ENCODE peak calls at places on chromosomes 13 and 19, in seven cellular contexts. V is astrocyte; M is GM23338; G is CD4-positive, alpha-beta T cell; I is GM12865; K is glutamatergic neuron; Z is AG04450. W is an unnamed sample.
A peak's percentile ranks its signal among the peaks of the same experiment; 100 is the strongest.

GRCh38 chr19:7742575-7742974 is 4.8 kb downstream of the CD209 start:
- DNase-seq in V (no peak), M (no peak), G (no peak), I (peak; percentile 35), K (no peak), Z (no peak), W (no peak)

GRCh38 chr19:7799640-7800355 is 30.2 kb upstream of the EVI5L start:
- DNase-seq in V (peak; percentile 35), M (peak; percentile 94), G (peak; percentile 52), I (peak; percentile 82), K (peak; percentile 78), Z (peak; percentile 55), W (peak; percentile 67)

GRCh38 chr13:46748300-46748699 is 48.7 kb downstream of the ESD start:
- DNase-seq in V (no peak), M (no peak), G (no peak), I (no peak), K (no peak), Z (no peak), W (no peak)

GRCh38 chr13:38301236-38301635 is 48.4 kb upstream of the UFM1 start:
- DNase-seq in V (no peak), M (no peak), G (no peak), I (no peak), K (no peak), Z (no peak), W (no peak)

GRCh38 chr19:18157465-18158063 is 4.6 kb downstream of the PIK3R2 start:
- DNase-seq in V (no peak), M (peak; percentile 75), G (no peak), I (no peak), K (peak; percentile 56), Z (no peak), W (no peak)

GRCh38 chr19:14940266-14940665 is 1.0 kb upstream of the OR7C2 start:
- DNase-seq in V (no peak), M (no peak), G (no peak), I (no peak), K (no peak), Z (no peak), W (no peak)

GRCh38 chr13:38386421-38386820 is 36.8 kb downstream of the UFM1 start:
- DNase-seq in V (no peak), M (no peak), G (no peak), I (no peak), K (no peak), Z (no peak), W (no peak)

GRCh38 chr13:72221276-72221962 is 354.4 kb upstream of the DACH1 start:
- DNase-seq in V (no peak), M (peak; percentile 86), G (no peak), I (peak; percentile 27), K (peak; percentile 48), Z (no peak), W (peak; percentile 5)

GRCh38 chr13:25752957-25753540 is 298.8 kb downstream of the SHISA2 start:
- DNase-seq in V (peak; percentile 94), M (no peak), G (no peak), I (no peak), K (no peak), Z (peak; percentile 18), W (peak; percentile 14)

GRCh38 chr13:79781829-79782540 is 301.0 kb downstream of the NDFIP2 start:
- DNase-seq in V (peak; percentile 65), M (no peak), G (no peak), I (no peak), K (no peak), Z (no peak), W (no peak)

GRCh38 chr19:46287585-46287984 is 9.3 kb upstream of the HIF3A start:
- DNase-seq in V (no peak), M (no peak), G (no peak), I (no peak), K (no peak), Z (no peak), W (no peak)

GRCh38 chr13:31227063-31227462 is 27.3 kb downstream of the B3GLCT start:
- DNase-seq in V (no peak), M (no peak), G (no peak), I (no peak), K (no peak), Z (no peak), W (no peak)

GRCh38 chr13:113816925-113817859 is 46.7 kb downstream of the GAS6 start:
- DNase-seq in V (peak; percentile 70), M (peak; percentile 87), G (peak; percentile 86), I (peak; percentile 86), K (peak; percentile 77), Z (peak; percentile 64), W (peak; percentile 95)

GRCh38 chr19:1756264-1756663 is 3.0 kb downstream of the ONECUT3 start:
- DNase-seq in V (no peak), M (no peak), G (no peak), I (no peak), K (no peak), Z (no peak), W (no peak)

GRCh38 chr19:8445488-8446001 is 770 bp downstream of the HNRNPM start:
- DNase-seq in V (no peak), M (peak; percentile 44), G (peak; percentile 7), I (peak; percentile 56), K (peak; percentile 60), Z (no peak), W (peak; percentile 53)

GRCh38 chr19:49689133-49690072 is at the start of gene ADM5:
- DNase-seq in V (no peak), M (peak; percentile 85), G (peak; percentile 31), I (peak; percentile 50), K (peak; percentile 78), Z (no peak), W (peak; percentile 58)
- TF ChIP-seq CTCF in V (peak; percentile 26), M (peak; percentile 84), G (peak; percentile 57), I (peak; percentile 51), K (peak; percentile 69), Z (peak; percentile 55), W (peak; percentile 69)

DNA sequence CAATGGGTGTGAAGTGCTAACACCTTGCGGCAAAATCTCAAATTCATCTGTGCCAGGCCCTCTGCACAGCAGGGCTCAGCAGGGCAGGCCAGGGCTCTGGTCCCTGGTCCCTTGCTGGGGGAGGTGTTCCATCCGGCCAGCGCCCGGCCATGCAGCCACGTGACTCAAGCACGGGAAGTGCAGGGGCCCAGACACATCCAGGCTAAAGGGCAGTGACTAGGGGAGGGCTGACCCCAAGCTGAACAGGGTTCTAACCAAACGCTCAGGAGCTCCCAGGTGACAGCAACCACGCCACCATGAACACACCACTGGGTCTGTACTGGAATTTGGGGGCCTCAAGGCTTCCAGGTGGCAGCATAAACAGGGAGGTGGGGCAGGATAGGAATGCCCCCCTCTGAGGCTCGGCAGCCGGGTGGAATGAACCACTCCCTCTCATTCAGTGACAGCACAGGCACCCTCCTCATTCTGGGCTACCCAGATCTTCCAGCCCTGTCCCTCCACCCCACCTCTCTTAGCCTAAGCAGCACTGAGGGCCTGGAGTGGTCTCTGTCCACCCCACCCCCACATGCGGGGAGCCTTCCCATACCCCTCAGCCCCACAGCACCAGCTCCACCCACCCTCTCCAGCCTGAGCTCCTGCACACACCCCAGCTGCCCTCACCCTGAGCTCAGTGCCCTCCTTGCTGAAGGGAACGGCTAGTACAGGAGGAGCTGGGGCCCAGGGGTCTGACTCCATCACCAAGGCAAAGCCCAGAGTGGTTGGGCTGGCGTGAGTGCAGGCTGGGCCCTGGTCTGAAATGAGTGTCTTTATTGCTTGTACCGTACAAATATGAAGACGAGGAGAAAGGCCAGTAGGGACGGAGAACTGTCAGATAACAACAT is 5.3 kb upstream of the CCNP start:
- DNase-seq in V (no peak), M (peak; percentile 71), G (no peak), I (no peak), K (no peak), Z (no peak), W (no peak)
- TF ChIP-seq CTCF in V (no peak), M (no peak), G (no peak), I (no peak), K (no peak), Z (no peak), W (no peak)

DNA sequence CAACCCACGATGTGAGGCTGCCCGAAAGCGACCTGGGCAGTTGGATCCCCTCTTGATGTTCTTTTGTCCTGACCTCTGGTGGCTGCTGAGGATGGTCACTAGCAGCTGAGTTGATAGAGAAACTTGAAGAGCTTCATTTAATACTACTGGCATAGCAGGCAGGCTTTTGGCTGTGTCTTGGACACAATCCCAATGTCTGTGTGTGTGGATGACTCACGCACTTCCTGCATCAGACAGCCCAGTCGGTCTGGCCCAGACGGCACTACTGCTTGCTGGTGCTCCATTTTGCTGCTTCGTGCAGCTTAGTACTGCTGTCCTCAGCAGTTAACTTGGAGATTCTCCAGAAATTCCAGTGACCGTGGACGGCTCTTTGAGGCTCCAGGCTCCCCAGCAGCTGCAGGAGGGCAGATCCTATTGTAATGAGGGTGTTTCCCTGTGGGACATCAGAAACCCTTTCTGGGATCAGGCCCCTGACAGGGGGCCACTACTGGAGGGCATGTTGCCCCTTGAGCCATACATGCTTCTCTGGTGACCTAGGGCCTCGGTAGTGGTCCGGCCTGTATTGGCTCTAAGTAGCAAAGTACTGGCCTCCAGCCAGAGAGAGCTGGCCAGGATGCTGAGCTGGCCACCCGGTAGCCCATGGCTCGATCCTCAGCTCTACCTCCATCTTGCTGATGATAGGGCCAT is 4.5 kb downstream of the FPR3 start:
- DNase-seq in V (peak; percentile 95), M (no peak), G (no peak), I (no peak), K (no peak), Z (peak; percentile 76), W (no peak)
- TF ChIP-seq CTCF in V (no peak), M (no peak), G (no peak), I (no peak), K (no peak), Z (no peak), W (no peak)

GRCh38 chr19:45128806-45129205 is 32.0 kb downstream of the NKPD1 start:
- DNase-seq in V (no peak), M (no peak), G (no peak), I (no peak), K (no peak), Z (no peak), W (no peak)

GRCh38 chr19:45128109-45128508 is 32.7 kb downstream of the NKPD1 start:
- DNase-seq in V (no peak), M (no peak), G (no peak), I (no peak), K (no peak), Z (no peak), W (no peak)

GRCh38 chr19:45133661-45134060 is 27.1 kb downstream of the NKPD1 start:
- DNase-seq in V (no peak), M (no peak), G (no peak), I (no peak), K (no peak), Z (no peak), W (no peak)

GRCh38 chr19:45130236-45130635 is 30.5 kb downstream of the NKPD1 start:
- DNase-seq in V (no peak), M (no peak), G (no peak), I (no peak), K (no peak), Z (no peak), W (no peak)

DNA sequence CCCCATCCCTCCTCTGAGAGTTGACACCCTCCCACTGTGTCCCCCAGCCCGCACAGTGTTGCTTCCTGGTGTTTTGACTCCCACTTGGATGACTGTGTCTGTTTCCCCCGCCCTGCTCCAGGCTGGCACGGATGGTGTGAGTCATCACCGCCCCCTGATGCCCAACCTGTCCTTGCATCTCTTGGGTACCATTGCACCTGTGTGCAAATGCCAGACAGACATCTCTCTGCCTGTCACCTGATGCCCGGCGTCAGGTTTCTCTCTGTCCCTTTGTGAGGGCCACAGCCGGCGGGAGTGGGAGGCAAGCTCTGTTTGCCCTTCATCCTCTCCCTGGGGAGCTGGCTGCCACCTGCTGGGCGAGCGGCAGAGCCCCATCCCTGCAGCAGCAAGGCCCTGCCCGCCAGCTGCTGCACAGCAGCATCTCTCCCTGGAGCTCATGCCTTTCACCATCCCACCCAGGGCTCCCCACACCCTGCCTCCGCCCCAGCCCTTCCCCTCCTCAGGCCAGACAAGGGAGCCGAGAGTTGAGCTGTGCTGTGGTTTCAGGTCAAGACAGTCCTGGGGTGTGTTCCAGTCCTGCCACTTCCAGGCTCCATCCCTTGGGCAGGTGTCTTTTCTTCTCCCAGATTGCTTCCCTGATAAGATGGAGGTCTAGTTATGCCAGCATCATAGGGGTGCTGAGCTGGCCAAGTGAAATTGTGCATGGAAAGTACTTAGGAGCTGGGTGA is 29.7 kb downstream of the NKPD1 start:
- DNase-seq in V (no peak), M (no peak), G (no peak), I (peak; percentile 53), K (no peak), Z (no peak), W (no peak)
- TF ChIP-seq CTCF in V (no peak), M (peak; percentile 35), G (no peak), I (peak; percentile 31), K (no peak), Z (peak; percentile 34), W (no peak)

W was measured in activated CD8-positive, alpha-beta T cell treated with anti-CD3 and anti-CD28 coated beads for 36 hours.